ENCODE peak calls at places on chromosomes 12 and 14, in nine cellular contexts. I is spleen, J is HCT116, U is transverse colon, N is suprapubic skin, W is breast epithelium, R is stomach, Q is SK-N-SH, F is vagina. T is an unnamed sample.

GRCh38 chr14:74952697-74953484 is 2.5 kb downstream of the PGF start:
- DNase-seq in W (no peak), R (no peak), I (no peak), F (no peak), U (no peak), Q (no peak), J (no peak), N (no peak), T (no peak)

GRCh38 chr12:14774944-14775651 is 28.2 kb downstream of the WBP11 start:
- DNase-seq in R (peak; percentile 56), U (peak; percentile 59), I (peak; percentile 89), Q (peak; percentile 49), W (peak; percentile 39), F (no peak), N (peak; percentile 81), J (no peak), T (peak; percentile 92)

GRCh38 chr12:112159146-112159541 is 33.8 kb downstream of the TRAFD1 start:
- DNase-seq in U (no peak), J (no peak), N (no peak), I (peak; percentile 51), F (no peak), R (no peak), W (no peak), Q (no peak), T (no peak)

GRCh38 chr12:124248862-124249825 is 45.7 kb upstream of the RFLNA start:
- DNase-seq in N (no peak), F (no peak), R (no peak), I (no peak), Q (no peak), J (no peak), U (no peak), W (peak; percentile 26), T (no peak)

GRCh38 chr12:48999371-49000131 is at the start of gene DDN:
- DNase-seq in I (peak; percentile 86), W (no peak), F (no peak), N (no peak), R (peak; percentile 46), J (peak; percentile 45), Q (peak; percentile 86), U (no peak), T (no peak)

GRCh38 chr12:72093930-72094329 is 155.3 kb downstream of the TPH2 start:
- DNase-seq in R (no peak), U (no peak), J (no peak), N (no peak), Q (no peak), F (no peak), W (no peak), I (no peak), T (no peak)

GRCh38 chr14:99132821-99133562 is 139.0 kb downstream of the BCL11B start:
- DNase-seq in I (peak; percentile 49), N (no peak), W (peak; percentile 6), R (peak; percentile 15), U (no peak), Q (no peak), F (peak; percentile 91), J (no peak), T (peak; percentile 82)

GRCh38 chr12:2894961-2895360 is 4.3 kb downstream of the TULP3 start:
- DNase-seq in U (no peak), J (no peak), R (no peak), I (no peak), N (no peak), W (no peak), F (no peak), Q (peak; percentile 16), T (no peak)

GRCh38 chr14:98994571-98994970 is 277.4 kb downstream of the BCL11B start:
- DNase-seq in W (no peak), F (no peak), U (no peak), I (no peak), J (no peak), N (no peak), R (no peak), Q (no peak), T (peak; percentile 34)

DNA sequence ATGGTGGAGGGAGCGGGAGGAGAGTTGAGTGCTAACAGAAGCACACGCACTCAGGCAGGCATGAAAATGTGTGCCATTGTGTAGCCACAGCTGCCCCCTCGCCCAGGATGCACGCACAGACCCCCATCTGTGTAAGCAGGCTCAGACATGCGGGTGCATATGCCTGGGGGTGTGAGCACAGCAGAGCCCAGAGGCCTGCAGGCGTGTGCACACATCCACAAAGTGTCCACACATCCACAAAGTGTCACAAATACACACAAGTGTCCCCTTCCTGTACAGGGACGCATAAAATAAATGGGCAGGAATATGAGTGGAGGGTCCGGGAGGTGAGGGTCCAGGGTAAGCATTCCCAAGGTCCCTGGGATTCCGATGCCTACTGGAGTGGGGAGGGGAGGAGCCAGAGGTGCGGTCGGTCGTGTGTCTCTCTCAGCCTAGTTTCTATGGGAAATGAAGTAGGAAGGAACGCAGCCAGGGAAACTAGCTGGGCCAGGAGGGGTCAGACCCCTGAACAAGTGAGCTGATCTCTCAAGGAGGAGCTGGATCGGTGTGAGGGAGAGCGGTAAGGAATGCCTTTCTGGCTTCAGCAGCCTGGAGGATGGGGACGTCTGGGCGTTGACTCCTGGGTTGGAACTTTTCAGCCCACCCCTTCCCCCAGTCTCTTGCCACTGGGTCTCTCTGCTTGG is 669 bp upstream of the KRT7 start:
- DNase-seq in U (no peak), F (no peak), I (peak; percentile 42), J (no peak), W (peak; percentile 63), Q (peak; percentile 17), R (no peak), N (peak; percentile 50), T (no peak)
- TF ChIP-seq POLR2AphosphoS5 in U (no peak), F (no peak), I (no peak), J (no peak), W (no peak), Q (no peak), R (no peak), N (no peak), T (no peak)

DNA sequence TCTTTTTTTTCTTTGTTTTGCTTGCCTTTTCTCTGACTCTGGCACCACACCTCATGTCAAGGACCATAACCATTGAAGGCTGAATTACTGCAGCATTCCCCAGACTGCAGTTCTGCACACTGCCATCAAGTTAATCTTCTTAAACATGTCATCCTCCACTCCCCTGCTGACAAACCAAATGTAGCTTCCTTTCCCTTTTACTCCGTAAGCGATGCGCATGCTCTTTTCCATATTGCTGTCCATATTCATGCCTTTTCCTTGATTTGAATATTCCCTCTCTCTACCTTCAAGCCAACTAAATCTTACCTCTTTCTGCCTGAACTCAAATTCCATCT is 13.6 kb downstream of the GPX2 start:
- DNase-seq in W (no peak), I (no peak), U (no peak), N (no peak), R (no peak), J (no peak), Q (no peak), F (no peak), T (no peak)
- H3K36me3 ChIP-seq in W (no peaks in the 10 kb centered on the region), I (peaks cover 82% of the 10 kb centered on the region), U (peaks cover 21% of the 10 kb centered on the region), N (peaks cover 79% of the 10 kb centered on the region), R (peaks cover 95% of the 10 kb centered on the region), J (peaks cover 50% of the 10 kb centered on the region), Q (peaks cover 84% of the 10 kb centered on the region), F (no peaks in the 10 kb centered on the region), T (peaks cover 87% of the 10 kb centered on the region)

DNA sequence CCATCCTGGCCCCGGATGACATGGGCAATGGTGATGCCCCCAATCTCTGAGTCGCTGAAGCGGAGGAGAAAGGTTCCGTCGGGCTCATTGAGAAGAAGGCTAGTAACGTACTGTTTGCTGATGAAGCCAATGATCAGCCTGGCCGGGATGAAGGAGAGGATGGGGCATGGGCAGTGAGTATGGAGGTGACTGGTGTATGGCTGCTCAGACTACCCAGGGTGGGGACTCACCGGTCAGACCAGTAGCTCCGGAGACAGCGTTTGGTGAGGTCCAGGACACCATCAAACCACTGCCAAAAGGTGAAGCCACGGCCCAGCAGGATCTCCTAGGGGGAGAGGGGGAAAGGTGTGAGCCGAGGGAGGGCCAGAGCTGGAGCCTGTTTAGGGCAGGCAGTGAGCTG is 10.9 kb downstream of the NAB2 start:
- DNase-seq in W (no peak), N (peak; percentile 54), U (no peak), R (no peak), F (no peak), Q (peak; percentile 4), J (no peak), I (no peak), T (no peak)
- TF ChIP-seq POLR2AphosphoS5 in W (no peak), N (no peak), U (no peak), R (no peak), F (no peak), Q (no peak), J (no peak), I (no peak), T (no peak)

GRCh38 chr12:6602526-6602925 is 4.7 kb downstream of the CHD4 start:
- DNase-seq in R (no peak), U (no peak), I (no peak), N (no peak), W (no peak), J (no peak), Q (no peak), F (no peak), T (no peak)

GRCh38 chr12:6606331-6607131 is 648 bp downstream of the CHD4 start:
- DNase-seq in F (no peak), U (peak; percentile 72), Q (peak; percentile 72), J (no peak), R (peak; percentile 59), N (peak; percentile 85), W (peak; percentile 48), I (peak; percentile 94), T (no peak)

GRCh38 chr12:6605425-6606330 is 1.5 kb downstream of the CHD4 start:
- DNase-seq in J (no peak), I (no peak), Q (peak; percentile 45), N (peak; percentile 74), F (no peak), R (no peak), W (peak; percentile 37), U (no peak), T (no peak)

GRCh38 chr12:6603095-6603567 is 4.0 kb downstream of the CHD4 start:
- DNase-seq in W (peak; percentile 44), I (no peak), F (no peak), U (peak; percentile 19), Q (peak; percentile 51), N (no peak), R (no peak), J (no peak), T (no peak)

GRCh38 chr12:6604254-6605029 is 2.7 kb downstream of the CHD4 start:
- DNase-seq in U (peak; percentile 35), I (no peak), Q (no peak), N (no peak), W (no peak), R (no peak), J (no peak), F (no peak), T (no peak)
- H3K36me3 ChIP-seq in U (peaks cover 31% of the 10 kb centered on the region), I (peaks cover 33% of the 10 kb centered on the region), Q (peaks cover 51% of the 10 kb centered on the region), N (peaks cover 28% of the 10 kb centered on the region), W (peaks cover 6% of the 10 kb centered on the region), R (peaks cover 38% of the 10 kb centered on the region), J (peaks cover 40% of the 10 kb centered on the region), F (peaks cover 10% of the 10 kb centered on the region), T (peaks cover 29% of the 10 kb centered on the region)

T was measured in esophagus muscularis mucosa.